ENCODE peak calls at places on chromosomes 16 and 17, in ten cellular contexts. R is body of pancreas, U is right lobe of liver, L is right atrium auricular region, G is uterus, E is A549, I is cardiac muscle cell, Q is AG04449, M is PC-3, Y is Peyer's patch. F is an unnamed sample.

GRCh38 chr16:86490859-86491642 is 19.3 kb upstream of the FOXF1 start:
- DNase-seq in R (no peak), U (no peak), L (no peak), G (no peak), E (no peak), I (no peak), Q (no peak), M (peak), Y (no peak), F (no peak)

GRCh38 chr17:62627219-62627903 is at the start of gene MRC2:
- DNase-seq in R (no peak), U (no peak), L (peak), G (peak), E (peak), I (peak), Q (no peak), M (peak), Y (no peak), F (peak)

GRCh38 chr16:24993722-24994686 is 21.2 kb downstream of the ARHGAP17 start:
- DNase-seq in R (peak), U (no peak), L (no peak), G (no peak), E (peak), I (no peak), Q (peak), M (peak), Y (no peak), F (no peak)

GRCh38 chr17:57259817-57260216 is 3.5 kb downstream of the MSI2 start:
- DNase-seq in R (no peak), U (no peak), L (no peak), G (no peak), E (no peak), I (no peak), Q (no peak), M (no peak), Y (no peak), F (no peak)

GRCh38 chr17:18951941-18952842 is at the start of gene SLC5A10:
- DNase-seq in R (no peak), U (no peak), L (no peak), G (no peak), E (peak), I (no peak), Q (no peak), M (peak), Y (no peak), F (no peak)

GRCh38 chr16:1299012-1299867 is 10.2 kb upstream of the UBE2I start:
- DNase-seq in R (peak), U (peak), L (no peak), G (no peak), E (no peak), I (no peak), Q (no peak), M (no peak), Y (no peak), F (no peak)

GRCh38 chr16:85612801-85613608 is at the start of gene GSE1:
- DNase-seq in R (peak), U (peak), L (peak), G (peak), E (peak), I (peak), Q (no peak), M (peak), Y (peak), F (peak)

GRCh38 chr17:42130310-42130936 is 7.8 kb downstream of the HSPB9 start:
- DNase-seq in R (no peak), U (no peak), L (no peak), G (no peak), E (no peak), I (no peak), Q (no peak), M (no peak), Y (no peak), F (no peak)

GRCh38 chr17:77356109-77356689 is 215.4 kb downstream of the SEC14L1 start:
- DNase-seq in R (no peak), U (no peak), L (peak), G (no peak), E (peak), I (no peak), Q (no peak), M (peak), Y (peak), F (no peak)

GRCh38 chr16:21598676-21599157 is 660 bp upstream of the METTL9 start:
- DNase-seq in R (no peak), U (no peak), L (no peak), G (no peak), E (no peak), I (no peak), Q (no peak), M (no peak), Y (peak), F (no peak)

GRCh38 chr16:73092236-73092781 is 44.4 kb upstream of the ZFHX3 start:
- DNase-seq in R (no peak), U (no peak), L (no peak), G (no peak), E (no peak), I (no peak), Q (no peak), M (no peak), Y (no peak), F (no peak)

GRCh38 chr17:43861960-43862359 is 15.0 kb downstream of the CD300LG start:
- DNase-seq in R (no peak), U (no peak), L (no peak), G (no peak), E (no peak), I (no peak), Q (no peak), M (no peak), Y (no peak), F (no peak)

GRCh38 chr16:66588981-66589713 is 9.9 kb downstream of the CMTM2 start:
- DNase-seq in R (no peak), U (no peak), L (no peak), G (no peak), E (peak), I (no peak), Q (no peak), M (peak), Y (peak), F (no peak)

GRCh38 chr17:78996781-78997201 is 12.8 kb downstream of the CANT1 start:
- DNase-seq in R (no peak), U (peak), L (no peak), G (peak), E (no peak), I (no peak), Q (no peak), M (no peak), Y (no peak), F (no peak)

GRCh38 chr16:49337814-49338350 is 35.7 kb upstream of the C16orf78 start:
- DNase-seq in R (no peak), U (no peak), L (peak), G (no peak), E (no peak), I (no peak), Q (no peak), M (no peak), Y (no peak), F (no peak)

GRCh38 chr17:83200231-83200699 is 120.9 kb downstream of the METRNL start:
- DNase-seq in R (peak), U (peak), L (peak), G (peak), E (no peak), I (no peak), Q (no peak), M (peak), Y (peak), F (peak)

GRCh38 chr17:9644910-9645751 is at the start of gene USP43:
- DNase-seq in R (peak), U (peak), L (no peak), G (no peak), E (peak), I (peak), Q (no peak), M (peak), Y (no peak), F (no peak)

GRCh38 chr17:43418441-43419374 is 19.9 kb downstream of the ARL4D start:
- DNase-seq in R (no peak), U (no peak), L (peak), G (peak), E (peak), I (peak), Q (peak), M (peak), Y (no peak), F (peak)

GRCh38 chr17:55769625-55770000 is 18.8 kb downstream of the PCTP start:
- DNase-seq in R (no peak), U (no peak), L (no peak), G (no peak), E (peak), I (no peak), Q (peak), M (peak), Y (no peak), F (no peak)

GRCh38 chr16:50093607-50094570 is 28.1 kb downstream of the HEATR3 start:
- DNase-seq in R (peak), U (peak), L (peak), G (peak), E (no peak), I (no peak), Q (no peak), M (no peak), Y (peak), F (peak)

GRCh38 chr17:38926290-38927070 is 1.1 kb downstream of the LASP1NB start:
- DNase-seq in R (no peak), U (no peak), L (no peak), G (no peak), E (no peak), I (no peak), Q (no peak), M (no peak), Y (no peak), F (no peak)

GRCh38 chr17:82921426-82921825 is 81.6 kb upstream of the ZNF750 start:
- DNase-seq in R (no peak), U (no peak), L (no peak), G (no peak), E (no peak), I (no peak), Q (no peak), M (no peak), Y (no peak), F (no peak)

GRCh38 chr16:56649820-56650219 is 1.9 kb upstream of the MT1B start:
- DNase-seq in R (no peak), U (no peak), L (no peak), G (no peak), E (peak), I (no peak), Q (no peak), M (peak), Y (no peak), F (no peak)

GRCh38 chr17:73261952-73262675 is 434 bp upstream of the CPSF4L start:
- DNase-seq in R (peak), U (peak), L (no peak), G (no peak), E (no peak), I (no peak), Q (no peak), M (no peak), Y (no peak), F (no peak)

GRCh38 chr17:46056800-46057304 is 57.8 kb downstream of the STH start:
- DNase-seq in R (no peak), U (no peak), L (no peak), G (no peak), E (peak), I (no peak), Q (peak), M (peak), Y (no peak), F (no peak)

GRCh38 chr17:75406222-75406615 is 741 bp upstream of the GRB2 start:
- DNase-seq in R (no peak), U (no peak), L (no peak), G (no peak), E (no peak), I (no peak), Q (no peak), M (peak), Y (no peak), F (no peak)

GRCh38 chr17:41959030-41959335 is 7.6 kb upstream of the CNP start:
- DNase-seq in R (no peak), U (no peak), L (no peak), G (no peak), E (no peak), I (no peak), Q (no peak), M (no peak), Y (no peak), F (no peak)

GRCh38 chr16:75195811-75196790 is 10.9 kb downstream of the CTRB2 start:
- DNase-seq in R (no peak), U (no peak), L (no peak), G (no peak), E (no peak), I (no peak), Q (no peak), M (no peak), Y (no peak), F (no peak)

GRCh38 chr17:77451894-77452852 is 311.4 kb downstream of the SEC14L1 start:
- DNase-seq in R (peak), U (no peak), L (peak), G (peak), E (no peak), I (peak), Q (no peak), M (no peak), Y (no peak), F (peak)

GRCh38 chr17:43356450-43356849 is 42.3 kb upstream of the ARL4D start:
- DNase-seq in R (no peak), U (no peak), L (no peak), G (no peak), E (no peak), I (no peak), Q (no peak), M (no peak), Y (no peak), F (no peak)

GRCh38 chr16:21645261-21645721 is 7.1 kb downstream of the IGSF6 start:
- DNase-seq in R (no peak), U (no peak), L (peak), G (no peak), E (no peak), I (no peak), Q (no peak), M (no peak), Y (peak), F (no peak)

GRCh38 chr16:2460391-2460713 is 443 bp downstream of the TEDC2 start:
- DNase-seq in R (no peak), U (no peak), L (no peak), G (no peak), E (no peak), I (no peak), Q (no peak), M (no peak), Y (no peak), F (no peak)

GRCh38 chr16:2458887-2459646 is 842 bp upstream of the TEDC2 start:
- DNase-seq in R (no peak), U (no peak), L (no peak), G (no peak), E (no peak), I (no peak), Q (no peak), M (peak), Y (no peak), F (no peak)

GRCh38 chr16:2459647-2460390 is at the start of gene TEDC2:
- DNase-seq in R (peak), U (peak), L (peak), G (peak), E (peak), I (peak), Q (peak), M (peak), Y (peak), F (peak)

GRCh38 chr16:2462031-2462866 is 2.3 kb downstream of the TEDC2 start:
- DNase-seq in R (no peak), U (no peak), L (no peak), G (no peak), E (no peak), I (no peak), Q (no peak), M (no peak), Y (no peak), F (no peak)

DNA sequence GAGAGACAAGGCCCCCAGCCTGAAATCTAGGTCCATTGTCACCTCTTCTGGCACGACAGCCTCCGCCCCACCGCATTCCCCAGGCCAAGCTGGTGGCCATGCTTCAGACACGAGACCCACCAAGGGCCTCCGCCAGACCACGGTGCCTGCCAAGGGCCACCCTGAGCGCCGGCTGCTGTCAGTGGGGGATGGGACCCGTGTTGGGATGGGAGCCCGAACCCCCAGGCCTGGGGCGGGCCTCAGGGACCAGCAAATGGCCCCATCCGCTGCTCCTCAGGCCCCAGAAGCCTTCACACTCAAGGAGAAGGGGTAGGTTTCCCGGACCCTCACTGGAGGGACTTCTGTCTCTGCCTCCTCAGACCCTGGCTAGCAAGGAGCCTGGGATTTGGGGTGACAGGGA is 1.0 kb downstream of the TEDC2 start:
- DNase-seq in R (no peak), U (no peak), L (no peak), G (no peak), E (no peak), I (no peak), Q (no peak), M (no peak), Y (no peak), F (no peak)
- H3K4me3 ChIP-seq in R (no peak), U (no peak), L (no peak), G (no peak), E (peak), I (no peak), Q (peak), M (peak), Y (no peak), F (no peak)

DNA sequence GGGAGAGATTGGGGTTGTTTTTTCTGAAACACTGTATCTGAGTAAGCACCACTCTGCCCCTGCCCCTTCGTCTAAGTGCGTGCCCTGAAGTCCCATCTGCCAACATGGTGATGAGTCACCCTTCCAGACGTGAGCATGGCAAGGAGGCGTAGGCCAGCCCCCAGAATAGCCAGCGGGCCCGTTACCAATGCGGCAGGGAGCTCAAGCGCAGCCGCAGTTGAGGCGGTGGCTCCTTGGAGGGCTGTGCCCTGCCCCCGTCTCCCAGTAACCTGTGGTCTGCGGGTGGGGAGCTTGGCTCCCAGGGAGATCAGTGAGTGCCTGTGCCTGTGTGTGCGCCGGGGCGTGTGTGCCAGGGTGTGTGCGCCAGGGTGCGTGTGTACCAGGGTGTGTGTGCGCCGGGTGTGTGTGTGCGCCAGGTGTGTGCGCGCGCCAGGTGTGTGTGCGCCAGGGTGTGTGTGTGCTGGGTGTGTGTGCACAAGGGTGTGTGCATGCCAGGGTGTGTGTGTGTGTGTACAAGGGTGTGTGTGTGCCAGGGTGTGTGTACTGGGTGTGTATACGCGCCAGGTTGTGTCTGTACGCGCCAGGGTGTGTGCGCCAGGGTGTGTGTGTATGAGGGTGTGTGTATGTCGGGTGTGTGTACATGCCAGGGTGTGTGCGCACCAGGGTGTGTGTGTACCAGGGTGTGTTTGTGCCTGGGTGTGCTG is 98.6 kb upstream of the CHMP6 start:
- DNase-seq in R (no peak), U (no peak), L (no peak), G (no peak), E (peak), I (no peak), Q (no peak), M (peak), Y (no peak), F (peak)
- H3K4me3 ChIP-seq in R (no peak), U (no peak), L (no peak), G (no peak), E (no peak), I (no peak), Q (no peak), M (peak), Y (no peak), F (no peak)

DNA sequence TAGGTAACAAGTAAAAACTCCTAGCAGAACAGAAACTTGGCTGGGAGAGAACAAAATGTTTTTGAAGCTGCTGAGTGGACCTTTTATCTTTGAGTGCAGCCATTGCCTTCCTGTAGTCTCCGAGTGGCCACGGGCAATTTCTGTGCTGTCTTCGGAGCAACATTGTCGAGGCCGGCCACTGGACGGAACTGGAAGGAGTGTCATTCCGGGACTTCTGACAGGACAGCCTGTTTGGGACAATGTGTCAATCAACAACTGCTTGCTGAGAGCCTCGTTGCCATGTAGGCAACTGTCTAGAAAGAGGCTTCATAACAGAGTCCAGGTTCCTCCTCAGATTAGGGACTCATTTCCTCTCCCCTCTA is 96.2 kb upstream of the CDYL2 start:
- DNase-seq in R (no peak), U (no peak), L (no peak), G (no peak), E (no peak), I (no peak), Q (no peak), M (no peak), Y (no peak), F (no peak)
- H3K4me3 ChIP-seq in R (no peak), U (no peak), L (peak), G (no peak), E (no peak), I (no peak), Q (no peak), M (no peak), Y (no peak), F (no peak)

GRCh38 chr17:69608114-69608513 is 193.6 kb downstream of the MAP2K6 start:
- DNase-seq in R (no peak), U (no peak), L (no peak), G (no peak), E (no peak), I (no peak), Q (no peak), M (no peak), Y (no peak), F (no peak)

GRCh38 chr17:69606142-69606800 is 191.8 kb downstream of the MAP2K6 start:
- DNase-seq in R (no peak), U (no peak), L (no peak), G (no peak), E (no peak), I (no peak), Q (no peak), M (no peak), Y (no peak), F (no peak)

GRCh38 chr17:69607162-69607834 is 192.8 kb downstream of the MAP2K6 start:
- DNase-seq in R (peak), U (peak), L (peak), G (peak), E (peak), I (peak), Q (peak), M (peak), Y (peak), F (peak)

GRCh38 chr17:69609495-69610315 is 195.2 kb downstream of the MAP2K6 start:
- DNase-seq in R (no peak), U (no peak), L (no peak), G (no peak), E (peak), I (peak), Q (no peak), M (peak), Y (no peak), F (peak)

GRCh38 chr17:69608808-69609494 is 194.5 kb downstream of the MAP2K6 start:
- DNase-seq in R (peak), U (no peak), L (no peak), G (no peak), E (peak), I (no peak), Q (peak), M (peak), Y (no peak), F (peak)
- H3K4me3 ChIP-seq in R (no peak), U (no peak), L (no peak), G (no peak), E (no peak), I (no peak), Q (no peak), M (peak), Y (no peak), F (no peak)

GRCh38 chr17:65052585-65052984 is 4.0 kb downstream of the GNA13 start:
- DNase-seq in R (no peak), U (no peak), L (no peak), G (no peak), E (no peak), I (no peak), Q (no peak), M (no peak), Y (no peak), F (no peak)

GRCh38 chr17:65053354-65053881 is 3.1 kb downstream of the GNA13 start:
- DNase-seq in R (no peak), U (no peak), L (no peak), G (no peak), E (no peak), I (no peak), Q (no peak), M (no peak), Y (no peak), F (no peak)

GRCh38 chr17:65055280-65055707 is 1.2 kb downstream of the GNA13 start:
- DNase-seq in R (no peak), U (no peak), L (no peak), G (no peak), E (no peak), I (no peak), Q (no peak), M (no peak), Y (peak), F (no peak)

GRCh38 chr17:65055708-65056638 is 567 bp downstream of the GNA13 start:
- DNase-seq in R (peak), U (peak), L (peak), G (peak), E (peak), I (peak), Q (no peak), M (peak), Y (peak), F (peak)

GRCh38 chr17:65054602-65055001 is 1.9 kb downstream of the GNA13 start:
- DNase-seq in R (no peak), U (no peak), L (no peak), G (no peak), E (no peak), I (no peak), Q (no peak), M (peak), Y (no peak), F (no peak)
- H3K4me3 ChIP-seq in R (no peak), U (peak), L (peak), G (peak), E (peak), I (peak), Q (peak), M (peak), Y (peak), F (peak)

F was measured in heart left ventricle.